ENCODE peak calls at places on chromosomes 4 and X, in four cellular contexts. C is HepG2, N is transverse colon, D is Panc1. X is an unnamed sample.

GRCh38 chrX:110145854-110146253 is 142.9 kb downstream of the TMEM164 start:
- DNase-seq in N (no peak), D (no peak), C (no peak), X (no peak)

GRCh38 chr4:140654516-140654855 is 85.7 kb upstream of the UCP1 start:
- DNase-seq in N (no peak), D (no peak), C (peak), X (no peak)

GRCh38 chr4:172042714-172043114 is 229.5 kb downstream of the GALNTL6 start:
- DNase-seq in C (peak), N (no peak), D (no peak), X (no peak)

GRCh38 chr4:114272226-114272625 is 292.8 kb upstream of the ARSJ start:
- DNase-seq in C (no peak), D (peak), N (no peak), X (no peak)

GRCh38 chr4:77433102-77433733 is 172.4 kb upstream of the CXCL13 start:
- DNase-seq in N (no peak), C (peak), D (peak), X (no peak)

GRCh38 chr4:101345596-101346311 is 1.6 kb downstream of the PPP3CA start:
- DNase-seq in C (peak), N (peak), D (no peak), X (no peak)

GRCh38 chr4:183789657-183790056 is 115.5 kb upstream of the STOX2 start:
- DNase-seq in C (no peak), D (no peak), N (no peak), X (no peak)

GRCh38 chrX:149647505-149647904 is 15.9 kb upstream of the TMEM185A start:
- DNase-seq in D (no peak), N (no peak), C (no peak), X (no peak)

GRCh38 chr4:74969507-74970474 is 36.9 kb downstream of the PARM1 start:
- DNase-seq in N (no peak), C (no peak), D (no peak), X (no peak)

GRCh38 chr4:180456928-180457327 is 1786.3 kb upstream of the TENM3 start:
- DNase-seq in N (no peak), C (no peak), D (no peak), X (no peak)

GRCh38 chrX:70485466-70485865 is 40.8 kb downstream of the DLG3 start:
- DNase-seq in D (no peak), N (no peak), C (no peak), X (no peak)

GRCh38 chrX:34365482-34365881 is 233.4 kb upstream of the FAM47A start:
- DNase-seq in N (no peak), D (no peak), C (no peak), X (no peak)

GRCh38 chr4:174009686-174010451 is 273.6 kb downstream of the FBXO8 start:
- DNase-seq in C (no peak), N (no peak), D (no peak), X (no peak)

GRCh38 chr4:122539861-122540465 is 80.9 kb downstream of the IL21 start:
- DNase-seq in N (no peak), C (no peak), D (no peak), X (no peak)

GRCh38 chr4:24369630-24370029 is 214.7 kb downstream of the DHX15 start:
- DNase-seq in C (no peak), N (no peak), D (no peak), X (no peak)

GRCh38 chr4:37767019-37767418 is 59.5 kb upstream of the PGM2 start:
- DNase-seq in D (no peak), C (no peak), N (no peak), X (no peak)

GRCh38 chrX:107742754-107743191 is 32.8 kb downstream of the TSC22D3 start:
- DNase-seq in D (no peak), C (no peak), N (peak), X (no peak)

GRCh38 chr4:174018236-174018635 is 265.2 kb downstream of the FBXO8 start:
- DNase-seq in N (no peak), D (no peak), C (no peak), X (no peak)

GRCh38 chr4:117699595-117699994 is 334.7 kb upstream of the NDST3 start:
- DNase-seq in D (no peak), C (no peak), N (no peak), X (no peak)

GRCh38 chr4:33696586-33696985 is 2547.7 kb downstream of the ARAP2 start:
- DNase-seq in N (no peak), D (no peak), C (no peak), X (no peak)

GRCh38 chr4:8574796-8575370 is 5.3 kb upstream of the GPR78 start:
- DNase-seq in D (no peak), C (no peak), N (no peak), X (no peak)

GRCh38 chr4:75158451-75158850 is 225.5 kb downstream of the PARM1 start:
- DNase-seq in N (no peak), D (no peak), C (no peak), X (no peak)

GRCh38 chr4:159174645-159175147 is 71.8 kb downstream of the RAPGEF2 start:
- DNase-seq in C (no peak), N (no peak), D (no peak), X (no peak)

GRCh38 chr4:159175989-159176375 is 73.1 kb downstream of the RAPGEF2 start:
- DNase-seq in C (no peak), D (no peak), N (no peak), X (no peak)

GRCh38 chr4:159177265-159178146 is 74.6 kb downstream of the RAPGEF2 start:
- DNase-seq in C (no peak), D (no peak), N (no peak), X (no peak)

GRCh38 chr4:159178147-159178541 is 75.3 kb downstream of the RAPGEF2 start:
- DNase-seq in N (no peak), C (peak), D (no peak), X (no peak)

DNA sequence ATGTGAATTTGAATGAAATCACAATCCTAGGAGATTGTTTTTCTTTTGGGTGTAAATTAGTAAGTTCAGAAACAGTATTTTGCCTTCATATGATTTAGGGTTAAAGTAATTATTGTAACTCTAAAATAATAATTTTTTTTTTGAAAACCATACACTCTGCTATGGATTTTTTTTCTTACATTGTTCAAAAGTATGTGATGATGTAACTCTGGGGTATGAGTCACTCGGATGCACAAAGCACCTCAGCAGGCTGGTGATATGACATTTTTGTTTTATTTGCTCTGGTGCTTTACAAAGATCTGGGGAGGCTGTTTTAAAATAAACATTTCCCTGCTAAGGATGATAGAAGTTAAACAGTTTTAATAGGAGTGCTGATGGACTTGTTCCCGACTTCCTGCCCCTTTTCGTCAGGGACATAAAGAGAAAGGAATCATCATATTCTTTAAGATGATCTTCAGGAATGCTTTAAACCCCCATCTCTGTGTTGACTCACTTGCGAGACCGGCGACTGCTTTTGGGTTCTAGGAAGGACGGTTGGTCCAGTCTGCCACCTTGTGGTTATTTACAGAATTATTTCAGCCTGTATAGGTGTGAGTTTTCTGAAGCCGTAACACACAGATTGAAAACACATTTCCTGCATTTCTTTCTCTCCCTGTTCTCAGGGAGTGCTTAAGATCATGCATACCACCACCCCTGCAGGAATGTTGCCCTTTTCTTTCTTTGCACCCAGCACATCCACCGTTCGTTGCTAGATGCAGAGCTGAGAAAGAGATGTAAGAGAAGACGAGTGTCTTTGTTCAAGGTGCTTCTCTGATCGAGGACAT is 72.5 kb downstream of the RAPGEF2 start:
- DNase-seq in N (peak), D (peak), C (peak), X (no peak)
- H3K4me3 ChIP-seq in N (no peak), D (peak), C (no peak), X (no peak)

DNA sequence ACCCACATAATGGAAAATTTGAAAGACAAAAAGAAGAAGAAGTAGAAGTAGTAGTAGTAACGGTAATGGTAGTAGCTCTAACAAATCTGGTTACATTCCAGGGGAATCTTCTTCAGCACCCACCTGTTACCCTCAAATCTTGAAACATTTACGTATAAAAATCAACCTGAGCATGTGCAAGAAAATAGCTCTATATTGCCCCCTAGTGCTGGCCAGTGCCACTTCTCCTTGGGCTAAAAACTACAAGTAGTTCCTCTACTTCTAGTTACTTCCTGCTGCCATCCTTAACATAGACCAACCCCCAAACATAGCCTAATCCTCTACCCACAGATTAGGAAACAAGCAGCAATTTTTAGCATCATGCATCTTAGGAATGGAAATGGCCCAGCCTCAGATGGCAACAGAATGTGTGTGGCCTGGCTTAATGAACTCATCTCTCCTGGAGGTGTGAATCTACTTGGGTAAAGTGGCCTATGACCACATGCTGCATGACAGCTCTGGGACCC is 3.1 kb downstream of the PDGFC start:
- DNase-seq in D (no peak), N (peak), C (peak), X (no peak)
- TF ChIP-seq POLR2AphosphoS5 in D (no peak), N (no peak), C (no peak), X (no peak)

DNA sequence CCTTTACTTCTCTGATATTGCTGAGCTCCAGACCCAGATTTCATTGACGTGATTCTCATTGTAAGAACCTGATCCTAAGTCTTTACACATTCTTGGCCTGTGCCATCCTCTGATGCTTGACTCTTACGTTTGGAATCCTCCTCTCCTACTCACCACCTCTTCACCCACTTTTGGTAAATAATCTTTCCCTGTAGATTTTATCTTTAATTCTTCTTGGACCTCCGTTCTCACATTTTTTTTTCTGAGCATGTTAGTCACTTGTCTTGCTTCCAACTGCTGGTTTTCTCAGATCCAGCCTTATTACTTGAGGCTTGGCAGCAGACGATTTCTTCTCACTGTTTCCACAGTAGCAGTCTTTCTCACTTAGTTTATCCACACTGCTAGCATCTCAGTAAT is 12.4 kb upstream of the SH3RF1 start:
- DNase-seq in C (no peak), N (no peak), D (peak), X (no peak)
- H3K27ac ChIP-seq in C (no peak), N (no peak), D (no peak), X (no peak)

GRCh38 chr4:89836031-89836777 is 757 bp downstream of the SNCA start:
- DNase-seq in N (no peak), C (no peak), D (no peak), X (no peak)
- H3K4me3 ChIP-seq in N (peak), C (no peak), D (peak), X (peak)

GRCh38 chr4:86033171-86033570 is 326.7 kb downstream of the MAPK10 start:
- DNase-seq in N (peak), D (no peak), C (no peak), X (no peak)

GRCh38 chr4:86031927-86032326 is 327.9 kb downstream of the MAPK10 start:
- DNase-seq in C (no peak), D (no peak), N (no peak), X (no peak)

GRCh38 chr4:86035688-86036087 is 324.2 kb downstream of the MAPK10 start:
- DNase-seq in C (no peak), N (no peak), D (no peak), X (no peak)

GRCh38 chr4:86034616-86035015 is 325.2 kb downstream of the MAPK10 start:
- DNase-seq in C (no peak), D (no peak), N (no peak), X (no peak)

GRCh38 chr4:86032476-86033022 is 327.3 kb downstream of the MAPK10 start:
- DNase-seq in N (no peak), C (no peak), D (no peak), X (no peak)
- TF ChIP-seq POLR2AphosphoS5 in N (no peak), C (no peak), D (no peak), X (no peak)

GRCh38 chr4:185671041-185671440 is 135.7 kb upstream of the PDLIM3 start:
- DNase-seq in C (no peak), D (no peak), N (no peak), X (no peak)
- H3K27ac ChIP-seq in C (no peak), D (no peak), N (no peak), X (no peak)

DNA sequence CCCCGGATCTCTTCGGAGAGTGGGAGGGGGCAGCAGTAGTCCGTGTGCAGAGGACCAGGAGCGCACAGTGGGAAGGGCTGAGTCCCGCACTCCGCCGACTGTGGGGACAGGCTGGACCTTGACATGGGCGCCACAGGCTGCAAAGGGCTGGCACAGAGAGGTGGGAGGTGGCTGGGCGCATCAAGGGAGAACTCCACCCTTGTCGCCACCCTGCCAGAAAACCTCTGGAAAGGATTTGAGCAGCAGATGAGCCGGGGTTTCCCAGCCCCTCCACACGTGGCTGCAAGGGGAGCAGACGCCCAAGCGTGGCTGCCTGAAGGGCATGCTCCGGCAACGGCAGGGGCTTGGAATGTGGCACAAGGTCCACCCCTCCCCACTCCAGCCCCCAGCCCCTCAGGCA is 4.5 kb downstream of the BGN start:
- DNase-seq in N (no peak), C (no peak), D (no peak), X (no peak)
- H3K4me3 ChIP-seq in N (no peak), C (no peak), D (no peak), X (no peak)

DNA sequence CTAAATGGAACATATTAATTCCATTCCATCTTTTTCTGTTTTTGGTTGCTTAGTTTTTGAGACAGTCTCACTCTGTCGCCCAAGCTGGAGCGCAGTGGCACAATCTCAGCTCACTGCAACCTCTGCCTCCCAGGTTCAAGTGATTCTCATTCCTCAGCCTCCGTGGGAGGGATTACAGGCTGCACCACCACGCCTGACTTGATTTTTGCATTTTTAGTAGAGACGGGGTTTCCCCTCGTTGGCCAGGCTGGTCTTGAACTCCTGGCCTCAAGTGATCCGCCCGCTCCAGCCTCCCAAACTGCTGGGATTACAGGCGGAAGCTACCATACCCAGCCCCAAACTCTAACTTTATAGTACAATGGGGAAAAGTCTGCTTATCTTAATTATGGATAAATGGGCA is 11.2 kb downstream of the HNRNPD start:
- DNase-seq in C (no peak), D (no peak), N (no peak), X (no peak)
- TF ChIP-seq POLR2AphosphoS5 in C (no peak), D (no peak), N (no peak), X (no peak)

GRCh38 chrX:24054182-24055042 is at the start of gene EIF2S3:
- DNase-seq in N (peak), D (peak), C (peak), X (peak)
- H3K27ac ChIP-seq in N (no peak), D (peak), C (no peak), X (peak)

DNA sequence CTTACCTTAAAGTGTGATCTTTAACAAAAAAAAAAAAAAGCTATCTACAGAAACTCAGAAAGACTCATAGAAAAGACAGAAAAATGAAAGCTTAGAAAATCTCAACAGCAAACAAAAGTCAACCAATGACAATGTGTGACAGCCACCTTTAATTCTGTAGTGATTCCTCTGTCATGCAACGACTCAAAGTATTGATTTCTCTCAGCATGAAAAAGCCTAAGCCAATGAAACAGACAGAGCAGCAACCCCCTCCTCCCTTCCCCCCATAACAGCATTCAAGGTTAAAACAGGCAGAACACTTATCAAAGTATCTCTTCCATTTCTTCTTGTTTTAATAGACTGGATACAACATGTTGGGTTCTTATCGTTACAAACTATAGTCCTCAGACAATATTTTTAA is 112.5 kb downstream of the MAB21L2 start:
- DNase-seq in D (no peak), N (no peak), C (no peak), X (no peak)
- H3K4me3 ChIP-seq in D (no peak), N (no peak), C (no peak), X (no peak)